ENCODE peak calls at places on chromosomes 13 and 19, in four cellular contexts. One of them, this sample, is unnamed.

GRCh38 chr19:42397315-42398166 is 7.4 kb upstream of the CNFN start:
- DNase-seq in heart left ventricle: no peak
- DNase-seq in osteoblast: peak
- DNase-seq in NCI-H1417: no peak
- DNase-seq in this sample: no peak

GRCh38 chr13:67147257-67148218 is 82.6 kb downstream of the PCDH9 start:
- DNase-seq in heart left ventricle: peak
- DNase-seq in osteoblast: no peak
- DNase-seq in NCI-H1417: peak
- DNase-seq in this sample: no peak

GRCh38 chr19:1908364-1908678 is 3.1 kb downstream of the ADAT3 start:
- DNase-seq in heart left ventricle: no peak
- DNase-seq in osteoblast: peak
- DNase-seq in NCI-H1417: no peak
- DNase-seq in this sample: no peak

GRCh38 chr13:39587939-39588338 is 15.1 kb downstream of the LHFPL6 start:
- DNase-seq in heart left ventricle: no peak
- DNase-seq in osteoblast: no peak
- DNase-seq in NCI-H1417: no peak
- DNase-seq in this sample: no peak

GRCh38 chr19:56111601-56112312 is 9.3 kb downstream of the ZNF787 start:
- DNase-seq in heart left ventricle: peak
- DNase-seq in osteoblast: peak
- DNase-seq in NCI-H1417: peak
- DNase-seq in this sample: peak

GRCh38 chr13:28044608-28045007 is 55.8 kb downstream of the FLT3 start:
- DNase-seq in heart left ventricle: no peak
- DNase-seq in osteoblast: no peak
- DNase-seq in NCI-H1417: no peak
- DNase-seq in this sample: no peak

GRCh38 chr19:47601180-47601904 is 7.6 kb upstream of the BICRA start:
- DNase-seq in heart left ventricle: no peak
- DNase-seq in osteoblast: peak
- DNase-seq in NCI-H1417: no peak
- DNase-seq in this sample: no peak

GRCh38 chr19:6464070-6464873 is at the start of gene CRB3:
- DNase-seq in heart left ventricle: no peak
- DNase-seq in osteoblast: peak
- DNase-seq in NCI-H1417: peak
- DNase-seq in this sample: peak

GRCh38 chr13:49455016-49455398 is 10.9 kb downstream of the SETDB2 start:
- DNase-seq in heart left ventricle: no peak
- DNase-seq in osteoblast: no peak
- DNase-seq in NCI-H1417: no peak
- DNase-seq in this sample: no peak

GRCh38 chr19:8116437-8117293 is 32.7 kb downstream of the FBN3 start:
- DNase-seq in heart left ventricle: no peak
- DNase-seq in osteoblast: peak
- DNase-seq in NCI-H1417: no peak
- DNase-seq in this sample: no peak

GRCh38 chr13:75258159-75258782 is 223.7 kb downstream of the TBC1D4 start:
- DNase-seq in heart left ventricle: no peak
- DNase-seq in osteoblast: no peak
- DNase-seq in NCI-H1417: peak
- DNase-seq in this sample: no peak

GRCh38 chr13:59112375-59112774 is 1051.4 kb downstream of the DIAPH3 start:
- DNase-seq in heart left ventricle: no peak
- DNase-seq in osteoblast: peak
- DNase-seq in NCI-H1417: no peak
- DNase-seq in this sample: no peak

GRCh38 chr13:93948523-93948922 is 531.0 kb downstream of the DCT start:
- DNase-seq in heart left ventricle: no peak
- DNase-seq in osteoblast: no peak
- DNase-seq in NCI-H1417: peak
- DNase-seq in this sample: no peak

GRCh38 chr13:31090921-31091624 is 70.6 kb downstream of the HSPH1 start:
- DNase-seq in heart left ventricle: no peak
- DNase-seq in osteoblast: peak
- DNase-seq in NCI-H1417: peak
- DNase-seq in this sample: no peak

GRCh38 chr13:102172406-102172805 is 229.4 kb downstream of the FGF14 start:
- DNase-seq in heart left ventricle: no peak
- DNase-seq in osteoblast: no peak
- DNase-seq in NCI-H1417: no peak
- DNase-seq in this sample: no peak

GRCh38 chr19:47704024-47704423 is 9.2 kb upstream of the EHD2 start:
- DNase-seq in heart left ventricle: no peak
- DNase-seq in osteoblast: peak
- DNase-seq in NCI-H1417: no peak
- DNase-seq in this sample: no peak

GRCh38 chr13:45454204-45454603 is 10.5 kb upstream of the COG3 start:
- DNase-seq in heart left ventricle: no peak
- DNase-seq in osteoblast: no peak
- DNase-seq in NCI-H1417: no peak
- DNase-seq in this sample: no peak

GRCh38 chr13:100525453-100526298 is 62.9 kb downstream of the GGACT start:
- DNase-seq in heart left ventricle: no peak
- DNase-seq in osteoblast: peak
- DNase-seq in NCI-H1417: no peak
- DNase-seq in this sample: no peak

GRCh38 chr13:34886476-34886875 is 55.6 kb upstream of the NBEA start:
- DNase-seq in heart left ventricle: no peak
- DNase-seq in osteoblast: no peak
- DNase-seq in NCI-H1417: no peak
- DNase-seq in this sample: no peak

GRCh38 chr19:7288131-7288530 is 6.1 kb downstream of the INSR start:
- DNase-seq in heart left ventricle: no peak
- DNase-seq in osteoblast: no peak
- DNase-seq in NCI-H1417: no peak
- DNase-seq in this sample: no peak

GRCh38 chr19:10517361-10517759 is at the start of gene S1PR5:
- DNase-seq in heart left ventricle: peak
- DNase-seq in osteoblast: peak
- DNase-seq in NCI-H1417: peak
- DNase-seq in this sample: no peak

GRCh38 chr13:84096221-84096620 is 213.9 kb upstream of the SLITRK1 start:
- DNase-seq in heart left ventricle: no peak
- DNase-seq in osteoblast: no peak
- DNase-seq in NCI-H1417: no peak
- DNase-seq in this sample: no peak

GRCh38 chr19:18339703-18340102 is 695 bp upstream of the PGPEP1 start:
- DNase-seq in heart left ventricle: no peak
- DNase-seq in osteoblast: peak
- DNase-seq in NCI-H1417: no peak
- DNase-seq in this sample: no peak

GRCh38 chr13:113668491-113668971 is 1.5 kb downstream of the GRK1 start:
- DNase-seq in heart left ventricle: peak
- DNase-seq in osteoblast: peak
- DNase-seq in NCI-H1417: no peak
- DNase-seq in this sample: no peak

GRCh38 chr19:35143231-35143715 is at the start of gene FXYD7:
- DNase-seq in heart left ventricle: no peak
- DNase-seq in osteoblast: peak
- DNase-seq in NCI-H1417: peak
- DNase-seq in this sample: no peak

GRCh38 chr13:24670927-24671326 is 9.3 kb upstream of the ATP12A start:
- DNase-seq in heart left ventricle: no peak
- DNase-seq in osteoblast: no peak
- DNase-seq in NCI-H1417: peak
- DNase-seq in this sample: peak

GRCh38 chr19:8506402-8506957 is 4.0 kb upstream of the PRAM1 start:
- DNase-seq in heart left ventricle: no peak
- DNase-seq in osteoblast: no peak
- DNase-seq in NCI-H1417: peak
- DNase-seq in this sample: no peak

GRCh38 chr13:84481958-84482357 is 599.7 kb upstream of the SLITRK1 start:
- DNase-seq in heart left ventricle: no peak
- DNase-seq in osteoblast: peak
- DNase-seq in NCI-H1417: no peak
- DNase-seq in this sample: no peak

GRCh38 chr13:44470623-44471562 is 97.3 kb downstream of the SERP2 start:
- DNase-seq in heart left ventricle: no peak
- DNase-seq in osteoblast: no peak
- DNase-seq in NCI-H1417: peak
- DNase-seq in this sample: no peak

GRCh38 chr13:23510979-23511735 is 59.1 kb upstream of the TNFRSF19 start:
- DNase-seq in heart left ventricle: no peak
- DNase-seq in osteoblast: no peak
- DNase-seq in NCI-H1417: peak
- DNase-seq in this sample: no peak

GRCh38 chr19:13795595-13796300 is 505 bp downstream of the ZSWIM4 start:
- DNase-seq in heart left ventricle: peak
- DNase-seq in osteoblast: peak
- DNase-seq in NCI-H1417: peak
- DNase-seq in this sample: peak